ENCODE peak calls at places on chromosomes 5 and 9, in six cellular contexts. U is sigmoid colon, D is stomach, Q is spleen, C is SK-N-MC, W is HCT116. H is an unnamed sample.

GRCh38 chr5:74673011-74673790 is 11.8 kb upstream of the HEXB start:
- DNase-seq in U (no peak), D (no peak), Q (no peak), C (peak), W (peak), H (no peak)

GRCh38 chr5:980001-980588 is 28.5 kb upstream of the NKD2 start:
- DNase-seq in U (peak), D (no peak), Q (no peak), C (no peak), W (no peak), H (no peak)

GRCh38 chr5:111641533-111642230 is 115.3 kb downstream of the NREP start:
- DNase-seq in U (no peak), D (no peak), Q (no peak), C (no peak), W (no peak), H (no peak)

GRCh38 chr5:124591583-124591982 is 154.9 kb downstream of the ZNF608 start:
- DNase-seq in U (no peak), D (no peak), Q (no peak), C (no peak), W (no peak), H (no peak)

GRCh38 chr5:53167836-53168235 is 58.3 kb upstream of the MOCS2 start:
- DNase-seq in U (peak), D (peak), Q (no peak), C (no peak), W (no peak), H (no peak)

GRCh38 chr5:74622122-74622521 is 18.4 kb downstream of the ENC1 start:
- DNase-seq in U (no peak), D (no peak), Q (no peak), C (no peak), W (no peak), H (no peak)

GRCh38 chr5:99355881-99356280 is 427.1 kb upstream of the CHD1 start:
- DNase-seq in U (no peak), D (no peak), Q (no peak), C (no peak), W (no peak), H (no peak)

GRCh38 chr5:113102121-113102531 is 125.5 kb downstream of the DCP2 start:
- DNase-seq in U (no peak), D (no peak), Q (no peak), C (no peak), W (no peak), H (no peak)

GRCh38 chr5:167918492-167919267 is 372.8 kb upstream of the WWC1 start:
- DNase-seq in U (no peak), D (no peak), Q (no peak), C (no peak), W (no peak), H (no peak)

GRCh38 chr9:133160742-133161541 is 2.8 kb downstream of the GBGT1 start:
- DNase-seq in U (peak), D (peak), Q (peak), C (no peak), W (peak), H (peak)

GRCh38 chr9:105901514-105902109 is 207.3 kb downstream of the TMEM38B start:
- DNase-seq in U (no peak), D (no peak), Q (no peak), C (no peak), W (no peak), H (peak)

GRCh38 chr9:10366171-10366779 is 246.5 kb downstream of the PTPRD start:
- DNase-seq in U (no peak), D (no peak), Q (no peak), C (peak), W (peak), H (no peak)

GRCh38 chr5:41524174-41524573 is 13.8 kb upstream of the PLCXD3 start:
- DNase-seq in U (no peak), D (no peak), Q (no peak), C (no peak), W (no peak), H (no peak)

GRCh38 chr5:132431682-132432081 is 58.9 kb downstream of the IRF1 start:
- DNase-seq in U (no peak), D (no peak), Q (no peak), C (no peak), W (no peak), H (no peak)

GRCh38 chr5:159231167-159231566 is 21.8 kb upstream of the RNF145 start:
- DNase-seq in U (no peak), D (no peak), Q (no peak), C (no peak), W (no peak), H (no peak)

GRCh38 chr9:94156549-94157407 is 72.5 kb downstream of the PTPDC1 start:
- DNase-seq in U (peak), D (peak), Q (no peak), C (no peak), W (no peak), H (peak)

GRCh38 chr9:79638806-79639205 is 67.0 kb downstream of the TLE4 start:
- DNase-seq in U (no peak), D (no peak), Q (no peak), C (no peak), W (no peak), H (no peak)

GRCh38 chr5:38265546-38266179 is 7.3 kb downstream of the EGFLAM start:
- DNase-seq in U (no peak), D (peak), Q (no peak), C (peak), W (peak), H (peak)

GRCh38 chr9:108057421-108058136 is 568.0 kb upstream of the KLF4 start:
- DNase-seq in U (peak), D (no peak), Q (no peak), C (no peak), W (no peak), H (no peak)

GRCh38 chr9:93683331-93684134 is 107.1 kb downstream of the PHF2 start:
- DNase-seq in U (no peak), D (peak), Q (peak), C (no peak), W (no peak), H (peak)

GRCh38 chr5:145237843-145238242 is 597.3 kb downstream of the PRELID2 start:
- DNase-seq in U (no peak), D (peak), Q (no peak), C (no peak), W (peak), H (no peak)

GRCh38 chr9:16485155-16485554 is 385.3 kb downstream of the BNC2 start:
- DNase-seq in U (no peak), D (no peak), Q (no peak), C (no peak), W (no peak), H (no peak)

GRCh38 chr5:79269733-79270166 is 33.8 kb downstream of the JMY start:
- DNase-seq in U (no peak), D (no peak), Q (no peak), C (no peak), W (no peak), H (no peak)

GRCh38 chr5:174204914-174205313 is 159.4 kb downstream of the NSG2 start:
- DNase-seq in U (no peak), D (no peak), Q (no peak), C (no peak), W (no peak), H (no peak)

GRCh38 chr5:59722875-59723274 is 170.7 kb downstream of the PDE4D start:
- DNase-seq in U (no peak), D (no peak), Q (no peak), C (no peak), W (no peak), H (no peak)

GRCh38 chr5:174837919-174838902 is 113.8 kb downstream of the MSX2 start:
- DNase-seq in U (peak), D (no peak), Q (no peak), C (peak), W (peak), H (peak)

GRCh38 chr5:72817076-72817476 is 615 bp downstream of the TNPO1 start:
- DNase-seq in U (peak), D (peak), Q (no peak), C (no peak), W (peak), H (peak)

GRCh38 chr9:76697554-76697953 is 66.7 kb upstream of the PCA3 start:
- DNase-seq in U (no peak), D (no peak), Q (no peak), C (no peak), W (no peak), H (no peak)

GRCh38 chr9:93258818-93259489 is 75.0 kb downstream of the WNK2 start:
- DNase-seq in U (peak), D (peak), Q (peak), C (no peak), W (no peak), H (no peak)

GRCh38 chr9:79741381-79741780 is 169.6 kb downstream of the TLE4 start:
- DNase-seq in U (no peak), D (no peak), Q (no peak), C (no peak), W (no peak), H (no peak)

GRCh38 chr5:18113724-18114123 is 479.5 kb downstream of the TAF11L14 start:
- DNase-seq in U (no peak), D (no peak), Q (no peak), C (peak), W (no peak), H (no peak)

GRCh38 chr5:96714450-96714849 is 52.3 kb downstream of the CAST start:
- DNase-seq in U (no peak), D (no peak), Q (no peak), C (no peak), W (no peak), H (no peak)

GRCh38 chr5:80140496-80140895 is 105.3 kb downstream of the THBS4 start:
- DNase-seq in U (no peak), D (no peak), Q (no peak), C (no peak), W (no peak), H (no peak)

GRCh38 chr9:20208951-20209350 is 413.3 kb downstream of the MLLT3 start:
- DNase-seq in U (no peak), D (no peak), Q (no peak), C (no peak), W (no peak), H (no peak)
- H3K4me3 ChIP-seq in U (no peak), D (no peak), Q (no peak), C (no peak), W (no peak), H (no peak)

GRCh38 chr5:151676719-151677118 is 10.0 kb downstream of the SPARC start:
- DNase-seq in U (no peak), D (no peak), Q (no peak), C (no peak), W (no peak), H (no peak)

GRCh38 chr5:151675956-151676712 is 10.6 kb downstream of the SPARC start:
- DNase-seq in U (peak), D (no peak), Q (no peak), C (no peak), W (no peak), H (no peak)

GRCh38 chr5:151679421-151680155 is 7.1 kb downstream of the SPARC start:
- DNase-seq in U (peak), D (no peak), Q (no peak), C (no peak), W (no peak), H (no peak)

GRCh38 chr5:151678713-151679112 is 8.0 kb downstream of the SPARC start:
- DNase-seq in U (peak), D (no peak), Q (no peak), C (no peak), W (no peak), H (no peak)

GRCh38 chr5:151678146-151678545 is 8.6 kb downstream of the SPARC start:
- DNase-seq in U (peak), D (no peak), Q (no peak), C (no peak), W (no peak), H (no peak)
- TF ChIP-seq POLR2AphosphoS5 in U (no peak), D (no peak), Q (no peak), C (no peak), W (no peak), H (peak)

DNA sequence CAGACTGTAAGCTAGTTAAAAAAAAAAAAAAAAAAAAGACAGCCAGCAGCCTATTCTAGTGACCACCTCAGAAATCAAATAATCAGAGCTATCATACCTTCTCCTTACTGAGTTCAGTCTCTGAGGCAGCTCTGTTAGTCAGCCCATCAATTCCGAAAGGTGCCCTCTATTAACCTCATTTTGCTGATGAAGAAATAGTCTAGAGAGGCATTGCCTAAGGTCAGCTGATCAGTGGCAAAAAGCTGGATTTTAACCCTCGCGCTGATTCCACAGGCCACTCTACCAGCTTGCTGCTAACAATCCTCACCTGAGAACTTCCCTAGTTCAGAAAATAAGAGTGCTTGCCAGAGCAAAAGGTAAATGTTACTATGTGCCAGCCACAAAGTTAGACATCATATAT is 172.0 kb downstream of the DENND1A start:
- DNase-seq in U (no peak), D (no peak), Q (no peak), C (no peak), W (no peak), H (no peak)
- H3K4me3 ChIP-seq in U (no peak), D (no peak), Q (no peak), C (no peak), W (no peak), H (no peak)

GRCh38 chr5:115460476-115460875 is 84.1 kb downstream of the FEM1C start:
- DNase-seq in U (no peak), D (peak), Q (no peak), C (no peak), W (peak), H (no peak)

GRCh38 chr5:115465416-115465815 is 79.2 kb downstream of the FEM1C start:
- DNase-seq in U (no peak), D (no peak), Q (no peak), C (no peak), W (no peak), H (no peak)

GRCh38 chr5:115461093-115461492 is 83.5 kb downstream of the FEM1C start:
- DNase-seq in U (no peak), D (no peak), Q (no peak), C (no peak), W (peak), H (no peak)

GRCh38 chr5:115461506-115462290 is 82.9 kb downstream of the FEM1C start:
- DNase-seq in U (no peak), D (no peak), Q (no peak), C (no peak), W (peak), H (no peak)

DNA sequence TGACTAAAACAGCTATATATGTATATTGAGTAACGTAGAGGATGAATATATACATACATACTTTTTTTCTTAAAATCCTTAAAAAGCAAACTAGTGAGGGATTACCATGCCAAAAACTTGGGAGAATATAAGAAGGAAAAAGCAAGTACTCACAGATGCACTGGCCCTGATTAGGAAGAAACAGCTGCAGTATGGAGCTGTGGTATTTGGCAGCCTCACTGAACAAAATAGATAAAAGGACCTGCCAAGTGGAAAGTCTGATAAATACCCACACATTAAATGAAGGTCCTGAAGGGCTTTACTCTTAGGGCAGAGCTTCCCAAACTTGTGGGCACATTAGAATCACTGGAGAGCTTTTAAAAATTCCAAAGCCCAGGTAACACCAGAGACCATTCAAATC is 80.6 kb downstream of the FEM1C start:
- DNase-seq in U (no peak), D (no peak), Q (no peak), C (no peak), W (no peak), H (no peak)
- TF ChIP-seq POLR2AphosphoS5 in U (no peak), D (no peak), Q (no peak), C (no peak), W (no peak), H (no peak)

DNA sequence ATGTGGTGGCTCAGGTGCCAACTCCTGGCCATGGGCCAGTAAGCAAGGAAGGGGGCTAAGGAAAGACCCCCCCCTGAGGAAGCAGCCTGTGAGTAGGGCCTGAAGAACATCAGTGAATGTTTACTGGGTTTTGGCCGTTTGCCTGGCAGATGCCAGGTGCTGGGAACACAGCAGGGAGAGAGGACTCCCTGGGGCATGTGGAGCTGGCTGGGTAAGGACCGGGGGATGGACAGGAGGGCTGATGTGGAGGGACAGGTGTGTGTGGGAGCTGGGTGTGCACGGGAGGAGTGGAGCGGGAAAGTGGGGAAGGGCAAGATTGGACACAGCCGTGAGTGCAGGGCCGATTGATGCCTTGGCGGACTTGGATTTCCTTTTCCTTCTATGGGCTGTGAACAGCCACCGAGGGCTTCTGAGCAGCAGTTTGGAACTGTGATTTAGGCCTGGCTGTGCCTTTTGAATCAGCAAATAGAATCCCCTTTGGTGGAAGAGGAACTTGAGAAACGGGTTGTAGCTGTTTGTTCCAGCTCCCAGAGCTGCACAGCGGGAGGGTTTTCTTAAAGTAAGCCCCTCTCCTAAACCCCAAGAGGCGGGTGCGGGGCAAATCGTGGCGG is 3.1 kb downstream of the HMCN2 start:
- DNase-seq in U (peak), D (no peak), Q (peak), C (no peak), W (no peak), H (no peak)
- H3K4me3 ChIP-seq in U (peak), D (no peak), Q (no peak), C (no peak), W (no peak), H (peak)

DNA sequence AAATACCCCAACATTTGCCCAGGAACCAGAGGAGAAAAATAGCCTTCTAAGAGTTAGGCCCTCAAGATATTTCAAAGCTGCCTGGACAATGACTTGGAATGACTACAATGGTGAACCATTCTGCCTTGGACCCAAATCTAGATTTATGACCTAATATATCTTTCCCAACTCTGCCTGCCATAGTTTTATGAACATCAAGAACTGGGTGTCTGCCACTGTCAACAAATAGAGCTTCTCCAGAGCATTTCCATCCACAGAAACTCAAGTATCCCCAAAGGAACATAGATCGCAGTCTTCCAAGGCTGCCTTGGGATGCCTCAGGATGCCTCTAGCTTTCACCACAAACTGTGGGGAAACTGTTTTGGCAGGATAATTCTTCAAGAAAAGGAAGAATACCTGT is 48.2 kb upstream of the NFIB start:
- DNase-seq in U (peak), D (no peak), Q (no peak), C (no peak), W (no peak), H (no peak)
- TF ChIP-seq POLR2AphosphoS5 in U (peak), D (no peak), Q (no peak), C (no peak), W (no peak), H (peak)

GRCh38 chr9:711761-712523 is 129.6 kb upstream of the DMRT1 start:
- DNase-seq in U (no peak), D (no peak), Q (no peak), C (no peak), W (no peak), H (no peak)

GRCh38 chr9:714675-715074 is 126.8 kb upstream of the DMRT1 start:
- DNase-seq in U (no peak), D (no peak), Q (no peak), C (no peak), W (no peak), H (no peak)

GRCh38 chr9:713046-713445 is 128.5 kb upstream of the DMRT1 start:
- DNase-seq in U (no peak), D (no peak), Q (no peak), C (no peak), W (no peak), H (no peak)

GRCh38 chr9:710951-711745 is 130.3 kb upstream of the DMRT1 start:
- DNase-seq in U (no peak), D (no peak), Q (no peak), C (no peak), W (no peak), H (no peak)

DNA sequence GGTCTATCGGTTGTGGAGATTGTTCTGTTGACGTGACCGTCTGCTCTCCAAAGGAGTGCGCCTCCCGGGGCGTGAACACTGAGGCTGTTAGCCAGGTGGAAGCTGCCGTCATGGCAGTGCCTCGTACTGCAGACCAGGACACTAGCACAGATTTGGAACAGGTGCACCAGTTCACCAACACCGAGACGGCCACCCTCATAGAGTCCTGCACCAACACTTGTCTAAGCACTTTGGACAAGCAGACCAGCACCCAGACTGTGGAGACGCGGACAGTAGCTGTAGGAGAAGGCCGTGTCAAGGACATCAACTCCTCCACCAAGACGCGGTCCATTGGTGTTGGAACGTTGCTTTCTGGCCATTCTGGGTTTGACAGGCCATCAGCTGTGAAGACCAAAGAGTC is 128.9 kb upstream of the DMRT1 start:
- DNase-seq in U (no peak), D (no peak), Q (no peak), C (no peak), W (no peak), H (no peak)
- H3K4me3 ChIP-seq in U (no peak), D (no peak), Q (no peak), C (no peak), W (no peak), H (no peak)

GRCh38 chr9:13718539-13718938 is 439.0 kb upstream of the MPDZ start:
- DNase-seq in U (no peak), D (no peak), Q (no peak), C (no peak), W (no peak), H (no peak)
- TF ChIP-seq POLR2AphosphoS5 in U (no peak), D (no peak), Q (no peak), C (no peak), W (no peak), H (no peak)